ENCODE peak calls at places on chromosomes 4 and X, in six cellular contexts. V is HepG2, X is GM12892, M is K562, O is GM12878, N is H1. F is an unnamed sample.

GRCh38 chrX:77788050-77788449 is 2.0 kb upstream of the ATRX start:
- DNase-seq in M (peak), O (no peak), X (no peak), V (peak), N (no peak), F (no peak)

GRCh38 chrX:40145001-40145631 is 47.4 kb upstream of the BCOR start:
- DNase-seq in V (no peak), O (no peak), X (no peak), N (peak), M (no peak), F (no peak)

GRCh38 chr4:40228497-40229365 is 31.9 kb downstream of the RHOH start:
- DNase-seq in V (no peak), X (no peak), O (peak), M (peak), N (peak), F (no peak)

GRCh38 chr4:81259151-81259550 is 44.1 kb upstream of the PRKG2 start:
- DNase-seq in N (no peak), M (no peak), O (no peak), V (no peak), X (no peak), F (no peak)

GRCh38 chr4:46844325-46844917 is 64.6 kb downstream of the COX7B2 start:
- DNase-seq in M (peak), O (peak), V (peak), X (peak), N (no peak), F (no peak)

GRCh38 chr4:83208776-83209365 is 75.7 kb downstream of the COQ2 start:
- DNase-seq in M (no peak), O (no peak), V (no peak), X (no peak), N (no peak), F (no peak)

GRCh38 chr4:20456416-20456815 is 204.7 kb downstream of the SLIT2 start:
- DNase-seq in O (no peak), M (no peak), N (no peak), X (no peak), V (no peak), F (no peak)

GRCh38 chr4:147060171-147060931 is 114.7 kb upstream of the TTC29 start:
- DNase-seq in N (no peak), O (no peak), V (no peak), M (no peak), X (no peak), F (no peak)

GRCh38 chr4:123632646-123633045 is 236.1 kb downstream of the SPRY1 start:
- DNase-seq in M (no peak), N (no peak), O (no peak), X (no peak), V (no peak), F (no peak)

GRCh38 chr4:10893417-10893816 is 208.8 kb upstream of the CLNK start:
- DNase-seq in M (no peak), V (no peak), O (peak), N (no peak), X (no peak), F (peak)

GRCh38 chr4:13529130-13529919 is 15.0 kb downstream of the NKX3-2 start:
- DNase-seq in X (no peak), M (no peak), N (peak), O (no peak), V (no peak), F (peak)

DNA sequence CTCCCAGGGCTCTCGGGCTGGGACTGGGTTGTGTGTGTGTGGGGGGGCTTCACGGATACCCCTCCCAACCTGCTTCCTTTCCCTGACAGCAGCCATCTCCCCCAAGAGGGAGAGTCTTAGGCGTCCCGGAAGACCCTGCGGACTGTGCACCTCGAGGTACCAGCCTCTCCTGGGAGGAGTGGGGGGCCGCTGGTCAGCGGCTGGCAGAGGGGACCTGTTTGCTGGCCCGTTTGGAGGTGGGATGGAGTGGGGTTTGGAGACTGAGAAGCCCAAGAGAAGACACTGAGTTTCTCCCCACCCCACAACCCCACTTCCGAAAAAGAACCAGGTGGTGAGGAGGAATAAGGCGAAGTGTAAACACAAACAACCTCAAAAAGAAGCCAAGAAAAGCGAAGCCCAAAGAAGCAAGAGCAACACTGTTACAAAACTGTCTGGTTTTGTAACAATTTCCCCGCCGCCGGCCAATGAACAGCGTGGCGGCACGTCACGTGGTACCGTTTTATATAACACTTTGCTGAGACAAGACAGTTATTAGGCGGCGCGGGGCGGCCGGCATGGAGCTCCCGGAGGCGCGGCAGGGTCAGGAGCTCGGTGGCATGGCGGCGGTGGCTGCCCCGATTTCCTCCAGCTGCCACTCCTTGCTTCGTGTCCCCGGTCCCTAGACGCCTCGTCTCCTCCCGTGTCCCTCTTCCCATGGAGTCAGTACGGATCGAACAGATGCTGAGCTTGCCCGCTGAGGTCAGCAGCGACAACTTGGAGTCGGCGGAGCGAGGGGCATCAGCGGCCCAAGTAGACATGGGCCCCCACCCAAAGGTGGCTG is at the start of gene LONRF3:
- DNase-seq in X (no peak), N (no peak), O (no peak), M (peak), V (peak), F (no peak)
- TF ChIP-seq POLR2A in X (no peak), N (no peak), O (no peak), M (peak), V (peak), F (no peak)

DNA sequence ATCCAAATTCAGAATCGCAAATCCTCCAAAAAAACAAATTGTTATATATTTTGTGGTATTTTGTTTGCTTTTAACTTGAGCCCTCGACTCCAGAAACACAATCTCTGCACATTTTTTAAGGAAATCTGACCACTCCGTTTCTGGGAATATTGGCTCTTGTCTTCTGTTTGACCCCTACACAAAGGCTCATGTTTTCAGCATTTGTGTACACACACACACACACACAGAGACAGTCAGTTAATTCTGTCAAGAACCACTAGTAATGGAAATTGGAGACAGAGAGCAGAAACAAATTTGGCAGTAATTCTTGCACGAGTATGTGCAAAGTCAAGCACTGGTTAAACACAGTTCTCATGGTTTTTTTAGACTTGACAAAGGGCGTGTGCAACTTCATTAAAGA is 115.4 kb downstream of the AFAP1 start:
- DNase-seq in X (no peak), M (no peak), V (no peak), N (no peak), O (no peak), F (no peak)
- TF ChIP-seq TAF1 in X (no peak), M (no peak), V (no peak), N (no peak), O (no peak), F (no peak)

GRCh38 chrX:68498508-68499379 is at the start of gene YIPF6:
- DNase-seq in V (peak), O (no peak), X (peak), M (peak), N (peak), F (peak)
- TF ChIP-seq POLR2A in V (peak), O (peak), X (peak), M (peak), N (peak), F (peak)

GRCh38 chr4:108902769-108903168 is 139.9 kb upstream of the ETNPPL start:
- DNase-seq in N (no peak), X (no peak), M (no peak), V (no peak), O (no peak), F (no peak)
- TF ChIP-seq TAF1 in N (no peak), X (no peak), M (no peak), V (no peak), O (no peak), F (no peak)

GRCh38 chr4:212438-213174 is 88.3 kb downstream of the ZNF718 start:
- DNase-seq in X (no peak), M (peak), V (no peak), N (peak), O (no peak), F (no peak)
- TF ChIP-seq POLR2A in X (no peak), M (peak), V (no peak), N (peak), O (no peak), F (no peak)